ENCODE peak calls at places on chromosomes 5 and 9, in six cellular contexts. J is cardiac muscle cell, F is mammary epithelial cell, E is HFF-Myc, R is astrocyte of the spinal cord, B is fibroblast of mammary gland. L is an unnamed sample.

GRCh38 chr5:77103457-77103856 is 16.4 kb upstream of the ZBED3 start:
- DNase-seq in R (no peak), B (peak; percentile 68), E (no peak), J (no peak), F (no peak), L (no peak)

GRCh38 chr5:146048994-146049703 is 56.2 kb downstream of the PLAC8L1 start:
- DNase-seq in J (peak; percentile 75), B (peak; percentile 73), R (peak; percentile 79), F (peak; percentile 61), E (peak; percentile 63), L (peak; percentile 68)

GRCh38 chr5:107430077-107430625 is 240.6 kb downstream of the EFNA5 start:
- DNase-seq in J (peak; percentile 24), B (peak; percentile 8), F (no peak), E (no peak), R (peak; percentile 24), L (no peak)

GRCh38 chr9:135302329-135303279 is 177.0 kb upstream of the PPP1R26 start:
- DNase-seq in B (no peak), R (no peak), J (no peak), F (no peak), E (no peak), L (no peak)

GRCh38 chr5:159212667-159213462 is 3.5 kb upstream of the RNF145 start:
- DNase-seq in J (no peak), R (no peak), B (no peak), F (no peak), E (no peak), L (no peak)

GRCh38 chr5:115838885-115839518 is 2.4 kb downstream of the ATG12 start:
- DNase-seq in J (peak; percentile 36), E (no peak), F (peak; percentile 48), R (peak; percentile 50), B (peak; percentile 80), L (peak; percentile 62)

GRCh38 chr9:76018244-76018643 is 127.8 kb downstream of the PCSK5 start:
- DNase-seq in F (no peak), J (no peak), B (no peak), E (no peak), R (no peak), L (no peak)

GRCh38 chr5:181087309-181087708 is 43.7 kb downstream of the OR2V1 start:
- DNase-seq in F (no peak), E (no peak), B (no peak), R (no peak), J (no peak), L (no peak)

GRCh38 chr9:109793196-109793595 is 13.2 kb downstream of the PALM2AKAP2 start:
- DNase-seq in R (peak; percentile 93), E (peak; percentile 84), B (peak; percentile 97), F (peak; percentile 76), J (no peak), L (peak; percentile 85)

GRCh38 chr5:151427258-151427657 is 20.1 kb upstream of the SLC36A1 start:
- DNase-seq in E (no peak), F (no peak), R (no peak), B (no peak), J (no peak), L (no peak)

GRCh38 chr5:74581988-74582365 is 58.6 kb downstream of the ENC1 start:
- DNase-seq in J (no peak), B (no peak), F (peak; percentile 11), R (peak; percentile 30), E (no peak), L (peak; percentile 15)

GRCh38 chr5:116778015-116778414 is 203.4 kb upstream of the SEMA6A start:
- DNase-seq in F (no peak), E (no peak), B (no peak), R (peak; percentile 18), J (peak; percentile 38), L (no peak)

GRCh38 chr5:76401801-76402250 is 1.3 kb upstream of the IQGAP2 start:
- DNase-seq in R (no peak), J (no peak), B (no peak), E (no peak), F (no peak), L (no peak)

GRCh38 chr9:133028221-133028620 is 2.6 kb upstream of the GTF3C5 start:
- DNase-seq in E (no peak), B (no peak), F (no peak), R (no peak), J (no peak), L (no peak)

GRCh38 chr9:133031130-133031422 is 279 bp downstream of the GTF3C5 start:
- DNase-seq in B (no peak), R (no peak), J (no peak), E (no peak), F (no peak), L (peak; percentile 4)

GRCh38 chr9:133030317-133031129 is at the start of gene GTF3C5:
- DNase-seq in B (peak; percentile 99), F (peak; percentile 99), E (peak; percentile 98), J (peak; percentile 98), R (peak; percentile 99), L (peak; percentile 96)

GRCh38 chr9:133031496-133031911 is 707 bp downstream of the GTF3C5 start:
- DNase-seq in J (no peak), E (no peak), R (no peak), F (peak; percentile 26), B (no peak), L (peak; percentile 13)

GRCh38 chr9:133029994-133030316 is 842 bp upstream of the GTF3C5 start:
- DNase-seq in J (no peak), B (no peak), R (no peak), E (no peak), F (no peak), L (no peak)
- H3K4me3 ChIP-seq in J (peak overlapping the region; percentile 63), B (peak overlapping the region; percentile 84), R (peak overlapping the region; percentile 78), E (peak overlapping the region; percentile 79), F (peak overlapping the region; percentile 92), L (peak overlapping the region; percentile 88)

GRCh38 chr5:172669808-172670402 is 28.8 kb downstream of the NEURL1B start:
- DNase-seq in B (no peak), F (no peak), R (no peak), E (no peak), J (no peak), L (no peak)
- TF ChIP-seq CTCF in B (no peak), F (no peak), R (peak; percentile 4), E (no peak), J (no peak), L (no peak)

GRCh38 chr5:144205141-144205551 is 34.5 kb downstream of the KCTD16 start:
- DNase-seq in B (peak; percentile 37), F (no peak), R (peak; percentile 47), J (peak; percentile 40), E (no peak), L (peak; percentile 39)
- H3K4me3 ChIP-seq in B (peak overlapping the region; percentile 20), F (no peak overlapping the region), R (peak overlapping the region; percentile 45), J (peak overlapping the region; percentile 32), E (peak overlapping the region; percentile 16), L (no peak overlapping the region)

DNA sequence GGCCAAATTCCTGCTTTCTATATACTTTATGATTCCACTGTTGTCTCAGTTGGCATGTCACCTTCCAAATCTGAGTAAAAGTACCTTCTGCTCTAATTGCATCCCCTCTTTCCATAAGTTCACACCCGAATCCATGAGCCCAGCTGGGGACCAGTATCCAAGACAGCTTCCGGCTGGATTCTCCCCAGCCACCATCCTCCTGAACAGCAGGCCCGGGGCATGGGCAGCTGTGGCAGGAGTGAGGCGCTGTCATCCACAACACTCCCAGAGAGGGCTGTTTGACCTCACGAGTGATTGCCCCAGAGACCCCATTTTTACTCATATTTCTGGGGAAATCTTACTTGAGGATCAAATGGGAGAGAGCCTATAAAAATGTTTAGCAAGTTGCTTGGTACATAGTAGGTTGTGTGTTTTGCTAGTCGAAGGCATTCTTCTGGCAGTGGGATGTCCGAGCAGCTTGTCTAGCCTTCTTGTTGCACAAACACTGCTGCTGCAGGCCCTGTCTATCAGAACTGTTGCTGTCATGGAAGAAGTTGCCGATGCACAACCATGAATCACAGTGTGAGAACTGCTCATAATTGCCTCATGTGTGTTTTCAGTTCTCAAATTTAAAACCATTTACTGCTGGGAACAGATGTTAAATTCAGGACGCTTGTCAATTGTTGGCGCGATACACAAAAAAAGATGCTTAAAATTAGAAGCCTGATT is 93.8 kb downstream of the HSPA4 start:
- DNase-seq in F (no peak), J (no peak), E (no peak), R (no peak), B (no peak), L (peak; percentile 10)
- TF ChIP-seq CTCF in F (no peak), J (no peak), E (no peak), R (no peak), B (no peak), L (no peak)

GRCh38 chr5:178470693-178471025 is 119.5 kb downstream of the COL23A1 start:
- DNase-seq in R (no peak), B (no peak), E (no peak), F (no peak), J (no peak), L (no peak)

GRCh38 chr5:178469975-178470692 is 120.1 kb downstream of the COL23A1 start:
- DNase-seq in B (no peak), R (no peak), J (no peak), E (no peak), F (no peak), L (no peak)

GRCh38 chr5:178467261-178468195 is 122.7 kb downstream of the COL23A1 start:
- DNase-seq in J (no peak), F (no peak), E (no peak), B (peak; percentile 3), R (no peak), L (peak; percentile 50)

GRCh38 chr5:178468196-178468685 is 122.0 kb downstream of the COL23A1 start:
- DNase-seq in J (no peak), F (no peak), E (no peak), B (no peak), R (no peak), L (no peak)

DNA sequence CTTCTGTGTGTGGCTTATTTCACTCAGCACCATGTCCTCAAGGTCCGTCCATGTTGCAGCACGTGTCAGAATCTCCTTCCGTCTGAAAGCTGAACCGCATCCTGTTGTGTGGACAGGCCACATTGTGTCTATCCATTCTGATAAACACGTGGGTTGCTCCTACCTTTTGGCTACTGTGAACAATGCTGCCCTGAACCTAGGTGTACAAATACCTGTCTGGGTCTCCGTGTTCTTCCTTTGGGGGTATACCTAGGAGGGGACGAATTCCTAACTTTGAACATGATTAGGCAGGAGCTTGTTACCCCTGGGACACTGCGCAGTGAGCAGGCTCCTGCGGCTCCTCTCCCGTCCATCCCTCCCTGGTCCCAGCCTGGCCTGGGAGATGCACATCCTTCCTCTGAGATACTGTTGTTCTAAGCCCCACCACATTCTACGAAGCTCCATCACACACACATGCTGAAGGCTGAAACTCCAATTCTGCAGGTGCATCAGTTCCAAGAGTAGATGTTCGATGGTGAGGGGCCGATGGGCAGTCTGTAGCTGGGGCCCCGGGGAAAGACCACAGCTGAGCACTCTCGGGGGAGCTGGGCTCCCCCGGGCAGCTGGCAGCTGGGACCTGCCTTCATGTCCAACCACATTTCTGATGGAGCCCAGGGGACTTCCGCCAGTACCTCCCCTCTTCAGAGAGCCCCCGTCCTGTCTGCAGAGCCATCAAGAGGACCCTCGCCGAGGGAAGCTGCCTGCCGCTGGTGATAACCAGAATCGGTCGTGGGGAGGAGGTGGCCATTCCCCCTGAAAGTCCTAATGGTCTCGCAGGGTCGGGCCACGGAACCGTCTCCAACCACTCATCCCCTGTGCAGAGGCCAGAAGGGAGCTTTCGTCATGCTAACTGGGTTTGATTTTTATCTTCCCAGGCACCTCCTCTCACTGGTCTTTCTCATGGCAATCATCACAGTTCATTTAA is 120.9 kb downstream of the COL23A1 start:
- DNase-seq in B (no peak), J (no peak), F (no peak), E (no peak), R (no peak), L (no peak)
- H3K4me3 ChIP-seq in B (no peak overlapping the region), J (no peak overlapping the region), F (no peak overlapping the region), E (no peak overlapping the region), R (no peak overlapping the region), L (no peak overlapping the region)

DNA sequence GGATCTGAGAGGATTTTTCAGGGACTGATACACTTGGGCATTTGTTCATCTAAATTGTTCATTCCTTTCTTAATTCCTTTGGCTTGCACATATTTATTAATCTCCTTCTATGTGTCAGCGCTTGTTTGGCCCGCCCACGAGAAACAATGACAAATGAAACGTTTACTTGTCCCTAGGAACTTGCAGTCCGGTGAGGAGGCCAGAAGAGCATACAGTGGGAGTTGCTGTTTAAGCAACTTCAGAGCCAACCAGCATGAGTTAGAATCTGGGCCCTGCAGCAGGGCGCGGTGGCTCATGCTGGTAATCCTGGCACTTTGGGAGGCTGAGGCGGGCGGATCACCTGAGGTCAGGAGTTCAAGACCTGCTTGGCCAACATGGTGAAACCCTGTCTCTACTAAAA is 18.8 kb downstream of the FBXL7 start:
- DNase-seq in B (peak; percentile 68), F (no peak), R (no peak), E (no peak), J (no peak), L (no peak)
- TF ChIP-seq CTCF in B (no peak), F (no peak), R (no peak), E (no peak), J (no peak), L (no peak)